ENCODE peak calls at places on chromosomes 5 and 9, in six cellular contexts. L, Z, F, X, D and J are unnamed samples.

GRCh38 chr5:160166069-160166972 is 47.1 kb upstream of the PWWP2A start:
- DNase-seq in X (no peak), Z (no peak), F (no peak), L (no peak), D (no peak), J (no peak)

GRCh38 chr5:141007791-141008190 is 41.5 kb downstream of the PCDHAC2 start:
- DNase-seq in F (no peak), X (no peak), D (no peak), Z (no peak), L (no peak), J (no peak)

GRCh38 chr9:71814805-71815204 is 46.5 kb upstream of the CEMIP2 start:
- DNase-seq in F (no peak), X (no peak), L (no peak), Z (no peak), D (no peak), J (no peak)

GRCh38 chr9:111962021-111962420 is 65.4 kb downstream of the UGCG start:
- DNase-seq in X (no peak), F (no peak), D (no peak), L (no peak), Z (no peak), J (no peak)

GRCh38 chr5:33509036-33509435 is 68.3 kb downstream of the TARS1 start:
- DNase-seq in X (no peak), L (no peak), D (no peak), Z (no peak), F (no peak), J (no peak)

GRCh38 chr9:127163409-127163808 is 41.0 kb upstream of the ANGPTL2 start:
- DNase-seq in X (no peak), F (no peak), L (no peak), Z (no peak), D (no peak), J (peak; percentile 45)

GRCh38 chr9:137298401-137298982 is 3.6 kb downstream of the NRARP start:
- DNase-seq in D (no peak), F (no peak), Z (no peak), X (peak; percentile 76), L (no peak), J (no peak)

GRCh38 chr9:126615791-126616447 is 2.2 kb downstream of the LMX1B start:
- DNase-seq in D (no peak), F (no peak), Z (no peak), L (no peak), X (no peak), J (no peak)

GRCh38 chr5:151095341-151096000 is 14.6 kb upstream of the TNIP1 start:
- DNase-seq in L (no peak), D (no peak), X (peak; percentile 91), F (no peak), Z (no peak), J (no peak)

GRCh38 chr5:147918101-147918500 is 11.8 kb upstream of the C5orf46 start:
- DNase-seq in F (no peak), L (no peak), X (no peak), Z (no peak), D (no peak), J (no peak)
- TF ChIP-seq POLR2A in F (no peak), L (no peak), X (no peak), Z (no peak), D (no peak), J (no peak)

DNA sequence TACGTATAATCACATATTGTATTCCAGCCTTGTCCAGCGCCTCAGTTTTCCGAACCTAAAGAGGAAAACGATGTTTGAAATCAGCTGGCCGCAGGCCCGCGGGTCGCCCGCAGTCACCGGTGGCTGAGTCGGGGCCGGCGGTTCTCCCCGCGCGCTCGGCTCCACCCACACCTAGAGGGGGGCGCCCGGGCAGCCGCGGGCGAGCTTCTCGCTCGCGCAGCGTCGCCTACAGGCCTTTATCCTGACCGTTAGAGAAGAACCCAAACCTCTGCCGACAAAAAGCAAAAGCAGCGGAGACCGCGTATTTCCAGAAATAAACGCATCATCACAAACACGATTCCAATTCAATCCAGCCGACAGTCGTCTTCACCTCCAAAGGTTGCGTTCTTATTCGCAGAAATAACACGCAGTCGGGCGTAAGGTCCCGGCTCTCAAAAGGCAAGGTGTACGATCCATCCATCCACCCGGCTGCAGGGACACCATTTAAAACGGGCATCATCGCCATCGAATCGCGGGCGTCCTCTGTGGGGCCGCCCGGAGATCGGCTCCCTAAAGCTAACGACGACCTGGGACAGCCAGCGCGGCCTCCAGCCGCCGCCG is 680 bp upstream of the NIPBL start:
- DNase-seq in Z (peak; percentile 61), F (no peak), X (peak; percentile 86), D (peak; percentile 88), L (peak; percentile 90), J (peak; percentile 92)
- TF ChIP-seq POLR2AphosphoS5 in Z (no peak), F (no peak), X (no peak), D (no peak), L (peak; percentile 22), J (peak; percentile 60)

GRCh38 chr9:88732128-88732527 is 197.2 kb downstream of the NXNL2 start:
- DNase-seq in D (no peak), X (no peak), F (no peak), Z (no peak), L (no peak), J (peak; percentile 82)
- TF ChIP-seq CTCF in D (no peak), X (no peak), F (no peak), Z (no peak), L (no peak), J (no peak)

GRCh38 chr9:86946712-86947145 is 577 bp downstream of the GAS1 start:
- DNase-seq in X (peak; percentile 33), F (no peak), Z (peak; percentile 50), L (peak; percentile 85), D (peak; percentile 88), J (no peak)

GRCh38 chr9:86944974-86945867 is 2.1 kb downstream of the GAS1 start:
- DNase-seq in X (no peak), D (no peak), F (no peak), L (peak; percentile 71), Z (no peak), J (no peak)

GRCh38 chr9:86948153-86948929 is 1.0 kb upstream of the GAS1 start:
- DNase-seq in L (peak; percentile 92), D (peak; percentile 85), X (peak; percentile 75), F (no peak), Z (peak; percentile 68), J (peak; percentile 94)

GRCh38 chr9:86945868-86946711 is 1.2 kb downstream of the GAS1 start:
- DNase-seq in Z (peak; percentile 50), L (peak; percentile 82), X (peak; percentile 44), F (no peak), D (peak; percentile 82), J (no peak)

GRCh38 chr9:86947146-86948081 is at the start of gene GAS1:
- DNase-seq in L (peak; percentile 97), D (peak; percentile 93), X (peak; percentile 78), Z (peak; percentile 87), F (peak; percentile 82), J (peak; percentile 96)
- TF ChIP-seq POLR2A in L (peak; percentile 54), D (peak; percentile 48), X (no peak), Z (peak; percentile 22), F (peak; percentile 54), J (peak; percentile 41)

DNA sequence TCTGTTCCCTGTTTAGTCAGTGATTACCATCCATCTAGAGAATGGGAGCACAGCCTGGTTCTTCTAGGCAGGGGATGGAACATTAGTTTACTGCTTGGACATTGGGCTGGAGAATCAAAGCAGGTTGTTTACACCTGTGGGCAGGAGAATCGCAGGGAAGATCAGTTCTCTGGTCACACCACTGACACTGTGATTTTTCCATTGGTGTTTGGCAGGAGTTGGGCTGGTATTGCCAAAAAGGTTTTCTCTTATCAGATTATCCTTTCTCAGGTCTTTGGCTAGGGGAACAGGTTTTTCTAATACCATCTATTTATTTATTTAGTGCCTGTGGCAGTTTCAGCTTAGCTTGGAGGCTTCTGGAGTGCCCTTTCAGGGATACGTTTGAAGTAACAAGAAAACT is 219.3 kb upstream of the GRIN3A start:
- DNase-seq in Z (no peak), X (no peak), F (no peak), D (no peak), L (no peak), J (no peak)
- TF ChIP-seq POLR2AphosphoS5 in Z (no peak), X (no peak), F (no peak), D (no peak), L (no peak), J (no peak)

GRCh38 chr9:88922091-88922490 is 69.2 kb upstream of the S1PR3 start:
- DNase-seq in X (peak; percentile 29), F (no peak), L (no peak), D (no peak), Z (no peak), J (no peak)

GRCh38 chr9:88923653-88924284 is 67.5 kb upstream of the S1PR3 start:
- DNase-seq in Z (no peak), F (no peak), X (no peak), D (no peak), L (no peak), J (no peak)

GRCh38 chr9:88916875-88917274 is 74.4 kb upstream of the S1PR3 start:
- DNase-seq in X (no peak), L (no peak), Z (no peak), D (no peak), F (no peak), J (no peak)

GRCh38 chr9:88917375-88917774 is 73.9 kb upstream of the S1PR3 start:
- DNase-seq in Z (no peak), D (no peak), F (no peak), L (no peak), X (no peak), J (no peak)

GRCh38 chr9:88920645-88921044 is 70.6 kb upstream of the S1PR3 start:
- DNase-seq in Z (no peak), L (no peak), D (no peak), F (no peak), X (no peak), J (no peak)
- TF ChIP-seq CTCF in Z (no peak), L (no peak), D (no peak), F (no peak), X (no peak), J (no peak)

GRCh38 chr5:95822408-95823240 is at the start of gene GLRX:
- DNase-seq in Z (peak; percentile 48), L (peak; percentile 89), X (peak; percentile 86), D (peak; percentile 90), F (peak; percentile 47), J (peak; percentile 96)
- TF ChIP-seq POLR2A in Z (no peak), L (no peak), X (peak; percentile 86), D (peak; percentile 41), F (peak; percentile 80), J (peak; percentile 60)